ENCODE peak calls at places on chromosomes 6 and 20, in five cellular contexts. One of them, this sample, is unnamed.

GRCh38 chr6:40550096-40550731 is 37.0 kb downstream of the LRFN2 start:
- DNase-seq in NCI-H187 treated with DMSO at 0.1 percent for 48 hours: peak; percentile 30
- DNase-seq in NCI-H524: peak; percentile 18
- DNase-seq in mucosa of gallbladder: peak; percentile 43
- DNase-seq in NCI-H2171: no peak
- DNase-seq in this sample: no peak

GRCh38 chr6:169132361-169132895 is 121.2 kb downstream of the THBS2 start:
- DNase-seq in NCI-H187 treated with DMSO at 0.1 percent for 48 hours: no peak
- DNase-seq in NCI-H2171: no peak
- DNase-seq in mucosa of gallbladder: no peak
- DNase-seq in NCI-H524: no peak
- DNase-seq in this sample: no peak

GRCh38 chr6:125558907-125559306 is 190.5 kb upstream of the HEY2 start:
- DNase-seq in mucosa of gallbladder: no peak
- DNase-seq in NCI-H2171: peak; percentile 57
- DNase-seq in NCI-H187 treated with DMSO at 0.1 percent for 48 hours: no peak
- DNase-seq in NCI-H524: peak; percentile 72
- DNase-seq in this sample: no peak

GRCh38 chr6:88519227-88520019 is 353.3 kb upstream of the CNR1 start:
- DNase-seq in NCI-H524: peak; percentile 76
- DNase-seq in mucosa of gallbladder: no peak
- DNase-seq in NCI-H187 treated with DMSO at 0.1 percent for 48 hours: no peak
- DNase-seq in NCI-H2171: no peak
- DNase-seq in this sample: no peak

GRCh38 chr6:14542670-14543366 is 425.2 kb downstream of the CD83 start:
- DNase-seq in NCI-H187 treated with DMSO at 0.1 percent for 48 hours: no peak
- DNase-seq in NCI-H2171: no peak
- DNase-seq in mucosa of gallbladder: no peak
- DNase-seq in NCI-H524: peak; percentile 22
- DNase-seq in this sample: no peak

GRCh38 chr6:70369332-70369950 is 43.9 kb upstream of the FAM135A start:
- DNase-seq in NCI-H2171: peak; percentile 37
- DNase-seq in NCI-H187 treated with DMSO at 0.1 percent for 48 hours: peak; percentile 1
- DNase-seq in NCI-H524: peak; percentile 48
- DNase-seq in mucosa of gallbladder: peak; percentile 62
- DNase-seq in this sample: peak; percentile 6

GRCh38 chr20:48747840-48748416 is 79.9 kb downstream of the PREX1 start:
- DNase-seq in NCI-H2171: no peak
- DNase-seq in mucosa of gallbladder: no peak
- DNase-seq in NCI-H524: no peak
- DNase-seq in NCI-H187 treated with DMSO at 0.1 percent for 48 hours: no peak
- DNase-seq in this sample: no peak

GRCh38 chr20:57814529-57814928 is 104.7 kb upstream of the PMEPA1 start:
- DNase-seq in mucosa of gallbladder: no peak
- DNase-seq in NCI-H524: no peak
- DNase-seq in NCI-H187 treated with DMSO at 0.1 percent for 48 hours: no peak
- DNase-seq in NCI-H2171: no peak
- DNase-seq in this sample: no peak

GRCh38 chr6:14816106-14816864 is 429.6 kb upstream of the JARID2 start:
- DNase-seq in mucosa of gallbladder: no peak
- DNase-seq in NCI-H187 treated with DMSO at 0.1 percent for 48 hours: no peak
- DNase-seq in NCI-H2171: no peak
- DNase-seq in NCI-H524: no peak
- DNase-seq in this sample: peak; percentile 20

GRCh38 chr6:36563237-36563927 is 16.1 kb upstream of the STK38 start:
- DNase-seq in NCI-H524: no peak
- DNase-seq in mucosa of gallbladder: no peak
- DNase-seq in NCI-H2171: peak; percentile 50
- DNase-seq in NCI-H187 treated with DMSO at 0.1 percent for 48 hours: no peak
- DNase-seq in this sample: no peak

GRCh38 chr6:167137881-167138280 is 15.0 kb downstream of the CCR6 start:
- DNase-seq in NCI-H524: no peak
- DNase-seq in NCI-H187 treated with DMSO at 0.1 percent for 48 hours: peak; percentile 81
- DNase-seq in NCI-H2171: no peak
- DNase-seq in mucosa of gallbladder: no peak
- DNase-seq in this sample: no peak

GRCh38 chr20:45948261-45948733 is 13.8 kb downstream of the PCIF1 start:
- DNase-seq in NCI-H2171: no peak
- DNase-seq in NCI-H524: no peak
- DNase-seq in mucosa of gallbladder: no peak
- DNase-seq in NCI-H187 treated with DMSO at 0.1 percent for 48 hours: no peak
- DNase-seq in this sample: no peak

GRCh38 chr20:36472656-36473071 is 68.7 kb upstream of the MYL9 start:
- DNase-seq in NCI-H524: no peak
- DNase-seq in mucosa of gallbladder: peak; percentile 60
- DNase-seq in NCI-H2171: no peak
- DNase-seq in NCI-H187 treated with DMSO at 0.1 percent for 48 hours: no peak
- DNase-seq in this sample: no peak

GRCh38 chr6:7920425-7920824 is 9.8 kb upstream of the TXNDC5 start:
- DNase-seq in NCI-H187 treated with DMSO at 0.1 percent for 48 hours: no peak
- DNase-seq in NCI-H2171: no peak
- DNase-seq in NCI-H524: no peak
- DNase-seq in mucosa of gallbladder: no peak
- DNase-seq in this sample: no peak

GRCh38 chr6:73290435-73290834 is 27.4 kb upstream of the KHDC1 start:
- DNase-seq in mucosa of gallbladder: no peak
- DNase-seq in NCI-H187 treated with DMSO at 0.1 percent for 48 hours: no peak
- DNase-seq in NCI-H524: no peak
- DNase-seq in NCI-H2171: no peak
- DNase-seq in this sample: no peak

GRCh38 chr6:11918021-11918738 is 93.9 kb upstream of the HIVEP1 start:
- DNase-seq in NCI-H187 treated with DMSO at 0.1 percent for 48 hours: no peak
- DNase-seq in mucosa of gallbladder: no peak
- DNase-seq in NCI-H524: no peak
- DNase-seq in NCI-H2171: no peak
- DNase-seq in this sample: no peak

GRCh38 chr6:6193221-6193745 is 127.2 kb downstream of the F13A1 start:
- DNase-seq in NCI-H524: no peak
- DNase-seq in NCI-H187 treated with DMSO at 0.1 percent for 48 hours: no peak
- DNase-seq in NCI-H2171: no peak
- DNase-seq in mucosa of gallbladder: no peak
- DNase-seq in this sample: no peak

GRCh38 chr6:37279366-37280134 is 21.6 kb upstream of the TMEM217 start:
- DNase-seq in NCI-H187 treated with DMSO at 0.1 percent for 48 hours: no peak
- DNase-seq in mucosa of gallbladder: no peak
- DNase-seq in NCI-H2171: no peak
- DNase-seq in NCI-H524: no peak
- DNase-seq in this sample: no peak

GRCh38 chr20:51014797-51015722 is 7.8 kb downstream of the KCNG1 start:
- DNase-seq in mucosa of gallbladder: peak; percentile 47
- DNase-seq in NCI-H2171: no peak
- DNase-seq in NCI-H524: peak; percentile 45
- DNase-seq in NCI-H187 treated with DMSO at 0.1 percent for 48 hours: no peak
- DNase-seq in this sample: peak; percentile 44

GRCh38 chr6:157602521-157603288 is 220.3 kb upstream of the SNX9 start:
- DNase-seq in NCI-H2171: no peak
- DNase-seq in NCI-H524: no peak
- DNase-seq in mucosa of gallbladder: no peak
- DNase-seq in NCI-H187 treated with DMSO at 0.1 percent for 48 hours: no peak
- DNase-seq in this sample: no peak

GRCh38 chr6:70413829-70414494 is 654 bp downstream of the FAM135A start:
- DNase-seq in mucosa of gallbladder: no peak
- DNase-seq in NCI-H524: peak; percentile 61
- DNase-seq in NCI-H2171: no peak
- DNase-seq in NCI-H187 treated with DMSO at 0.1 percent for 48 hours: no peak
- DNase-seq in this sample: peak; percentile 14

GRCh38 chr6:155247618-155248017 is 16.2 kb upstream of the CLDN20 start:
- DNase-seq in NCI-H524: no peak
- DNase-seq in NCI-H2171: no peak
- DNase-seq in mucosa of gallbladder: no peak
- DNase-seq in NCI-H187 treated with DMSO at 0.1 percent for 48 hours: no peak
- DNase-seq in this sample: no peak

GRCh38 chr6:52663120-52663934 is 7.6 kb upstream of the TMEM14A start:
- DNase-seq in NCI-H187 treated with DMSO at 0.1 percent for 48 hours: peak; percentile 24
- DNase-seq in mucosa of gallbladder: peak; percentile 44
- DNase-seq in NCI-H524: peak; percentile 21
- DNase-seq in NCI-H2171: peak; percentile 54
- DNase-seq in this sample: peak; percentile 74

GRCh38 chr20:46701057-46701456 is 8.4 kb upstream of the SLC2A10 start:
- DNase-seq in mucosa of gallbladder: no peak
- DNase-seq in NCI-H2171: no peak
- DNase-seq in NCI-H524: no peak
- DNase-seq in NCI-H187 treated with DMSO at 0.1 percent for 48 hours: no peak
- DNase-seq in this sample: no peak

GRCh38 chr6:53517021-53517420 is 27.9 kb downstream of the GCLC start:
- DNase-seq in mucosa of gallbladder: no peak
- DNase-seq in NCI-H524: no peak
- DNase-seq in NCI-H187 treated with DMSO at 0.1 percent for 48 hours: no peak
- DNase-seq in NCI-H2171: no peak
- DNase-seq in this sample: no peak

This sample was measured in frontal cortex.